ENCODE peak calls at places on chromosome 14, in six cellular contexts. B is suprapubic skin, L is HL-60, Y is transverse colon, U is HCT116, J is endothelial cell of umbilical vein. K is an unnamed sample. For H3K27me3, the result is how much of the 10 kb centered on the place peaks cover.

GRCh38 chr14:32947792-32948191 is 9.1 kb downstream of the NPAS3 start:
- DNase-seq in B (no peak), L (no peak), Y (no peak), U (no peak), J (no peak), K (no peak)

GRCh38 chr14:73386342-73386741 is 72.0 kb downstream of the NUMB start:
- DNase-seq in B (no peak), L (no peak), Y (no peak), U (no peak), J (no peak), K (no peak)

GRCh38 chr14:43116341-43116740 is 1390.7 kb downstream of the FSCB start:
- DNase-seq in B (no peak), L (no peak), Y (no peak), U (no peak), J (no peak), K (no peak)

GRCh38 chr14:21868442-21869046 is 194.9 kb upstream of the OR4E1 start:
- DNase-seq in B (no peak), L (peak), Y (peak), U (peak), J (peak), K (no peak)

GRCh38 chr14:74936151-74936550 is 13.1 kb upstream of the RPS6KL1 start:
- DNase-seq in B (no peak), L (no peak), Y (no peak), U (no peak), J (no peak), K (no peak)

GRCh38 chr14:22395803-22396202 is 193.2 kb downstream of the DAD1 start:
- DNase-seq in B (no peak), L (no peak), Y (no peak), U (no peak), J (no peak), K (no peak)

GRCh38 chr14:83485591-83485990 is 1951.9 kb upstream of the SEL1L start:
- DNase-seq in B (no peak), L (no peak), Y (no peak), U (no peak), J (no peak), K (no peak)

GRCh38 chr14:50792058-50792477 is 38.9 kb downstream of the NIN start:
- DNase-seq in B (no peak), L (no peak), Y (no peak), U (no peak), J (no peak), K (no peak)

GRCh38 chr14:95260537-95261440 is 58.9 kb downstream of the CLMN start:
- DNase-seq in B (no peak), L (no peak), Y (no peak), U (no peak), J (peak), K (no peak)

GRCh38 chr14:94365624-94366023 is 22.8 kb downstream of the SERPINA1 start:
- DNase-seq in B (no peak), L (no peak), Y (no peak), U (no peak), J (no peak), K (no peak)

GRCh38 chr14:70716483-70716882 is 74.8 kb downstream of the TTC9 start:
- DNase-seq in B (no peak), L (no peak), Y (no peak), U (no peak), J (no peak), K (no peak)

GRCh38 chr14:94971750-94972149 is 185.6 kb downstream of the DICER1 start:
- DNase-seq in B (no peak), L (no peak), Y (peak), U (no peak), J (no peak), K (no peak)

GRCh38 chr14:100449225-100449987 is 126.3 kb downstream of the SLC25A47 start:
- DNase-seq in B (no peak), L (no peak), Y (no peak), U (no peak), J (no peak), K (no peak)

GRCh38 chr14:94940263-94940993 is 170.5 kb upstream of the GSC start:
- DNase-seq in B (no peak), L (no peak), Y (no peak), U (no peak), J (no peak), K (no peak)

GRCh38 chr14:45649051-45649450 is 396.0 kb upstream of the MIS18BP1 start:
- DNase-seq in B (no peak), L (no peak), Y (no peak), U (no peak), J (no peak), K (no peak)

GRCh38 chr14:101960225-101960624 is 4.1 kb upstream of the DYNC1H1 start:
- DNase-seq in B (no peak), L (peak), Y (no peak), U (no peak), J (peak), K (no peak)

GRCh38 chr14:80845877-80846276 is 95.7 kb downstream of the CEP128 start:
- DNase-seq in B (no peak), L (no peak), Y (no peak), U (no peak), J (no peak), K (no peak)

GRCh38 chr14:68549057-68549421 is 243.8 kb downstream of the ZFP36L1 start:
- DNase-seq in B (no peak), L (no peak), Y (no peak), U (peak), J (no peak), K (no peak)

GRCh38 chr14:58060898-58061297 is 91.1 kb downstream of the ARMH4 start:
- DNase-seq in B (no peak), L (no peak), Y (no peak), U (no peak), J (no peak), K (no peak)

GRCh38 chr14:91484744-91485143 is 25.4 kb downstream of the PPP4R3A start:
- DNase-seq in B (no peak), L (no peak), Y (no peak), U (no peak), J (no peak), K (no peak)

GRCh38 chr14:100039903-100040302 is 25.3 kb upstream of the EVL start:
- DNase-seq in B (no peak), L (peak), Y (no peak), U (no peak), J (no peak), K (no peak)

GRCh38 chr14:94701854-94702370 is 68.0 kb downstream of the GSC start:
- DNase-seq in B (no peak), L (no peak), Y (no peak), U (no peak), J (no peak), K (no peak)

GRCh38 chr14:99740411-99740810 is 52.8 kb upstream of the EML1 start:
- DNase-seq in B (no peak), L (no peak), Y (no peak), U (no peak), J (no peak), K (no peak)

GRCh38 chr14:22811752-22812151 is 3.5 kb downstream of the SLC7A7 start:
- DNase-seq in B (no peak), L (no peak), Y (no peak), U (no peak), J (no peak), K (no peak)

GRCh38 chr14:94768521-94769412 is 1.1 kb downstream of the GSC start:
- DNase-seq in B (no peak), L (peak), Y (no peak), U (no peak), J (no peak), K (no peak)

GRCh38 chr14:51419685-51420084 is 179.6 kb downstream of the TMX1 start:
- DNase-seq in B (no peak), L (peak), Y (no peak), U (no peak), J (no peak), K (no peak)

GRCh38 chr14:24274101-24274543 is 2.7 kb upstream of the RABGGTA start:
- DNase-seq in B (no peak), L (peak), Y (no peak), U (no peak), J (no peak), K (no peak)

GRCh38 chr14:61510736-61511557 is 184.4 kb upstream of the HIF1A start:
- DNase-seq in B (peak), L (no peak), Y (no peak), U (no peak), J (no peak), K (no peak)
- H3K27me3 ChIP-seq in B (under half), L (under half), Y (under half), U (under half), J (under half), K (under half)

GRCh38 chr14:34713122-34713680 is 1.2 kb downstream of the CFL2 start:
- DNase-seq in B (no peak), L (no peak), Y (no peak), U (no peak), J (no peak), K (no peak)

GRCh38 chr14:34711169-34711568 is 3.2 kb downstream of the CFL2 start:
- DNase-seq in B (no peak), L (no peak), Y (peak), U (no peak), J (peak), K (no peak)

GRCh38 chr14:34711808-34712712 is 2.3 kb downstream of the CFL2 start:
- DNase-seq in B (no peak), L (no peak), Y (no peak), U (no peak), J (no peak), K (no peak)

GRCh38 chr14:34710006-34710405 is 4.4 kb downstream of the CFL2 start:
- DNase-seq in B (no peak), L (no peak), Y (no peak), U (no peak), J (peak), K (no peak)

DNA sequence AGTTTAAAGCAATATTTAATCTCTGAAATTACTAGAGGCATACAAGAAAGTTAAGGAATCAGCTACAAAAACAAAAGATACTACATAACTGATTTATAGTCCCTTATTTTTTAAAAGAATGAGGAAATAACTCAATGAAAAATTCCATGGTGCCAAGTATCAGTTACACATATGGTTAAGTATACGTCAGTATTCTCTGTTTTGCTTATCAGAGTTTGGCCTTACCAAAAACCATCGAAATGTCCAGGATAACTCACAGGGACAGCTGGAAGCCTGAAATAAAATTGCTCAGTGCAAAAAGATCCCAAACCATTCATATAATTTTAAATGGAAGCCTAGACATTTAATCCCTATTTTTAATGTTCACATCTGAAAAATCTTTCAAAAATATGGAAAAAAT is 3.6 kb downstream of the CFL2 start:
- DNase-seq in B (no peak), L (no peak), Y (no peak), U (no peak), J (peak), K (no peak)
- TF ChIP-seq POLR2AphosphoS5 in B (no peak), L (no peak), Y (no peak), U (no peak), J (no peak), K (no peak)

GRCh38 chr14:31933716-31934115 is 143.4 kb upstream of the ARHGAP5 start:
- DNase-seq in B (no peak), L (no peak), Y (no peak), U (no peak), J (peak), K (no peak)

GRCh38 chr14:31935406-31935805 is 141.7 kb upstream of the ARHGAP5 start:
- DNase-seq in B (no peak), L (no peak), Y (no peak), U (no peak), J (no peak), K (no peak)

GRCh38 chr14:31932675-31933074 is 144.4 kb upstream of the ARHGAP5 start:
- DNase-seq in B (no peak), L (no peak), Y (no peak), U (no peak), J (no peak), K (no peak)

GRCh38 chr14:31936100-31936499 is 141.0 kb upstream of the ARHGAP5 start:
- DNase-seq in B (no peak), L (no peak), Y (peak), U (no peak), J (no peak), K (no peak)

GRCh38 chr14:31934767-31935266 is 142.3 kb upstream of the ARHGAP5 start:
- DNase-seq in B (no peak), L (peak), Y (peak), U (peak), J (peak), K (no peak)
- TF ChIP-seq CTCF in B (no peak), L (no peak), Y (peak), U (peak), J (no peak), K (no peak)

GRCh38 chr14:56814468-56815074 is 4.3 kb upstream of the OTX2 start:
- DNase-seq in B (no peak), L (no peak), Y (no peak), U (no peak), J (no peak), K (no peak)
- H3K27me3 ChIP-seq in B (half or more), L (half or more), Y (half or more), U (half or more), J (half or more), K (under half)

DNA sequence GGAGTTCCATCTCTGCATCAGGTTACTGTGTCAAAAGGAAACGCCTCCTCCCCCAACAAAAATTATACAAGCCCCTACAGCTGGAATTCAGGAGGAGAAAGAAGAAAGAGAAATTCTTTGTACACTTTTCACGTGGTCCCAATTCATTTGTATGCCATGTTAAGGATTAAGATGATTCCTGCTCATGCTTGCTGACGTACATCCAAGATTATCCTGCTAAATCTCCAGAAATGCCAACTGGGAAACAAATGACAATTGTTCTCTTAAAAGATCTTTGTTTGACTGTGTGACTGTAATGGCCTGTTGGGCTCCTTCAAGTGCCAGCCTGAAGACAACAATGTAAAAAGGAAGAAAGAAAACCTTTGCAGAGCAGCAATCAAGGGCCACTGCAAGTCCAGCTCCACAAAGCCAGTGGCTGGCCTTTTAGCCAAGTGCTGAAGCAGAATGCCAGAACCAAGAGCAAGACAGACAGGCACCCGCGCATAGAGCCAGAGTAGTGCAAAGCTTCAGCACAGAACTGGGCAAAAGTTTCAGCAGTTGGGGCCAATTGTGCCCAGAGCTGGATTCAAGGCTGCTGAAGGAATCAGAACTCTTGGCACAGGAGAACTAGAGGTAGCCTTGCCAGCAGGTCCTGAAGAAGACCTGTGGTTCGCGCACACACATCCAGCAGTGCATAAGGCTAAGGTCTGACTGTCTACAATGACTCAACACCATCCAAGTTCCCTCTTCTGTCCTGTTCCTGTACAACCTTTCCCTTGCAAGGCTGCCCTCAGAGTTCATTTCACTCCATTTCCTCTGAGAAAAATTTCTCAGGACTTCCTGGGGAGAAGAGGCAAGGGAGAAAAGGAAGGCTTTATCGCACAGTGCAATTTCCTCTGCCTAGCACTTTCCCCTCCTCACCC is 209.7 kb upstream of the BMP4 start:
- DNase-seq in B (no peak), L (no peak), Y (no peak), U (no peak), J (peak), K (no peak)
- TF ChIP-seq POLR2AphosphoS5 in B (no peak), L (no peak), Y (no peak), U (no peak), J (no peak), K (no peak)

GRCh38 chr14:64748521-64748920 is 44.3 kb downstream of the PLEKHG3 start:
- DNase-seq in B (no peak), L (no peak), Y (no peak), U (no peak), J (no peak), K (no peak)
- TF ChIP-seq CTCF in B (no peak), L (no peak), Y (no peak), U (no peak), J (no peak), K (no peak)

DNA sequence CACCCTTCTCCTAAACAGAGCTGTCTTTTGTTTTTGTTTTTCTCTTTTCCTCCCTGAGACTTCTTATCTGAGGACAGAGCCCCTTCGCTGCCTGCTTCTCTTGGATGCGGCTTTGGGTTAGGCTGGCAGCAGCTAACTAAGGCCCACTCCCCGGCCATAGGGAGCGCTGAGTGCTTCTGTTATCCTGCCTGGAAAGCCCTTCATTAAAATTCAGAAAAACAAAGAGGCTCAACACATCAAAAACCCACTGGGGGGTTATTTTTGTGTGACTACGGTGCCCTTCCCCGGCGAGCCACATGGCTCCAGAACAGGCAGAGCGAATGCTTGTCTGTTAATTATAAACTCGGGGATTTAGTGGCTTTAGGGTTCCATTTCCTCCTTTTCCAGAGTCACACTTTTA is 67.3 kb upstream of the GPATCH2L start:
- DNase-seq in B (no peak), L (no peak), Y (no peak), U (no peak), J (no peak), K (no peak)
- H3K27me3 ChIP-seq in B (under half), L (under half), Y (under half), U (under half), J (under half), K (under half)

K was measured in vagina.